ENCODE peak calls at places on chromosomes 7 and 10, in five cellular contexts. I is K562, L is HepG2, D is H1, B is SK-N-SH. V is an unnamed sample.

GRCh38 chr10:104038537-104038936 is 47.1 kb downstream of the COL17A1 start:
- DNase-seq in D (no peak), L (no peak), I (no peak), B (no peak), V (no peak)

GRCh38 chr10:14074062-14074884 is 256.5 kb downstream of the FRMD4A start:
- DNase-seq in L (peak; percentile 27), I (no peak), D (no peak), B (peak; percentile 71), V (no peak)

GRCh38 chr7:23530901-23531793 is 634 bp downstream of the TRA2A start:
- DNase-seq in D (peak; percentile 60), L (peak; percentile 35), I (peak; percentile 81), B (peak; percentile 86), V (peak; percentile 88)

GRCh38 chr10:5574642-5575131 is 49.9 kb downstream of the CALML3 start:
- DNase-seq in D (no peak), I (no peak), B (no peak), L (no peak), V (no peak)

GRCh38 chr10:108970016-108970415 is 953.3 kb downstream of the XPNPEP1 start:
- DNase-seq in L (no peak), I (peak; percentile 4), B (no peak), D (peak; percentile 46), V (no peak)

GRCh38 chr7:85261341-85261740 is 74.5 kb upstream of the SEMA3D start:
- DNase-seq in D (no peak), L (no peak), I (no peak), B (no peak), V (no peak)

GRCh38 chr7:141288626-141289025 is 214.8 kb downstream of the TMEM178B start:
- DNase-seq in D (no peak), I (no peak), B (no peak), L (no peak), V (no peak)

GRCh38 chr10:14403846-14404623 is 73.3 kb upstream of the FRMD4A start:
- DNase-seq in L (no peak), B (peak; percentile 62), D (no peak), I (no peak), V (no peak)

GRCh38 chr7:30646154-30646553 is 36.1 kb downstream of the CRHR2 start:
- DNase-seq in L (no peak), B (peak; percentile 14), I (no peak), D (peak; percentile 36), V (no peak)

GRCh38 chr10:80411267-80411668 is 2.9 kb downstream of the PRXL2A start:
- DNase-seq in B (peak; percentile 49), D (no peak), L (peak; percentile 72), I (peak; percentile 45), V (no peak)

GRCh38 chr10:111347386-111348005 is 270.7 kb downstream of the ADRA2A start:
- DNase-seq in L (no peak), D (no peak), I (no peak), B (no peak), V (no peak)

GRCh38 chr10:75803816-75804576 is 372.6 kb downstream of the LRMDA start:
- DNase-seq in B (no peak), D (no peak), L (no peak), I (no peak), V (no peak)

GRCh38 chr10:95391570-95392249 is 100.9 kb upstream of the PDLIM1 start:
- DNase-seq in L (no peak), B (no peak), I (peak; percentile 46), D (no peak), V (no peak)

GRCh38 chr7:81447351-81447952 is 322.4 kb downstream of the HGF start:
- DNase-seq in L (peak; percentile 27), B (peak; percentile 50), I (peak; percentile 34), D (no peak), V (no peak)

GRCh38 chr7:45988405-45989057 is 67.5 kb upstream of the IGFBP3 start:
- DNase-seq in B (no peak), L (peak; percentile 68), D (no peak), I (no peak), V (no peak)

GRCh38 chr10:125628251-125629049 is 54.5 kb downstream of the TEX36 start:
- DNase-seq in D (no peak), I (no peak), L (no peak), B (no peak), V (no peak)

GRCh38 chr10:125627646-125628045 is 55.3 kb downstream of the TEX36 start:
- DNase-seq in L (no peak), D (no peak), B (peak; percentile 17), I (no peak), V (no peak)

GRCh38 chr10:125626671-125627070 is 56.3 kb downstream of the TEX36 start:
- DNase-seq in I (no peak), B (no peak), D (no peak), L (no peak), V (no peak)

GRCh38 chr10:125631806-125632205 is 51.2 kb downstream of the TEX36 start:
- DNase-seq in I (peak; percentile 9), D (no peak), L (no peak), B (no peak), V (no peak)

DNA sequence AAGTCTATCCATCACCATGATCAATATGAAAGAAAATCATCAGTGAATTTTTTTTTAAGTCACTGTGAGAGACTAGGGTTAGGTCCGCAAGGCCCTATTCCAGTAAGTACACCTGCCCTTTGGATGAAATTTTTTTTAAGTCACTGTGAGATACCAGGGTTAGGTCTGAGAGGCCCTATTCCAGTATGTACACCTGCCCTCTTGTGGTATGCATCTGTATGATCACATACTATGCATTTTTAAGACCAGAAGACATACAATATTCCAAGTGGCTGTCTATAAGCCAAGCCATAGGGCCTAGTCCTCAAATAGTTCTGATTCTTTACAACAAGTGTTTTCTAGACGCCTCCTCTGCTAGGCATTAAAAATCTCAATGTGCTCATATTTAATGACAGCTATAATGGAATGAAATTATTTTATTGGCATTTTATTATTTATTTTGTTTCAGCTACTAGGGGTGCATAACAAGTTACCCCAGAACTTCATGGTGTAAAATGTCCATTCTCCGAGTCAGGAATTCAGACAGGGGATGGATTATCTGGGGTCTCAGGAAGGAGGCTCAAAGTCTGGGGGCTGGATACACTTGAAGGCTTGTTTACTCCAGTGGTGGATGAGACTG is 53.1 kb downstream of the TEX36 start:
- DNase-seq in I (peak; percentile 50), D (no peak), B (peak; percentile 66), L (peak; percentile 44), V (peak; percentile 12)
- TF ChIP-seq CTCF in I (peak; percentile 54), D (no peak), B (peak; percentile 37), L (peak; percentile 59), V (peak; percentile 1)

DNA sequence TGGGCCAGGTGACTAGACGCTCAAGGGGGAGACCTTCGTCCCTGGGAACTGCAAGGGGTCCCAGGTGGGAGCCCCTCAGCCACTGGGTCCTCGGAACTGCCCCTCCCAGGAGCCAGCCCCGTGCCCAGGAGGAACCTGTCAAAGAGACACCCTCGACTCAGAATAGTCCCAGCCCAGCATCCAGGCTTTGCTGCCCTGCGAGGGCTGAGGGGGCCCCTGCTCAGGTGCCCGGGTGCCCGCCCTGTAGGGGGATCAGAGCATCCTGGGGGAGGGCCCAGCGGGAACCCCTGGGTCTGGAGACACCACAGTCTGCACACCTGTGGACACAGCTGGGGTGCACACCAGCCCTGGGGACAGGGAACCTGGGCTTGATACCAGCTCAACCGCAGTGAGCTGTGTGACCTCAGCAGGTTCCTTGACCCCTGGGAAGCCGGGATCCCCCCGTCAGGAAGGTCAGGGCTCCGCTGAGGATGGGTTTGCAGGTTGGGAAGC is 394 bp downstream of the ELN start:
- DNase-seq in D (no peak), B (no peak), L (no peak), I (no peak), V (no peak)
- H3K4me3 ChIP-seq in D (no peak overlapping the region), B (peak overlapping the region; percentile 4), L (no peak overlapping the region), I (no peak overlapping the region), V (no peak overlapping the region)

GRCh38 chr10:115969591-115969990 is 303.4 kb downstream of the GFRA1 start:
- DNase-seq in I (no peak), D (no peak), B (no peak), L (no peak), V (no peak)

GRCh38 chr10:115968236-115968635 is 304.8 kb downstream of the GFRA1 start:
- DNase-seq in L (no peak), D (no peak), B (no peak), I (no peak), V (no peak)

GRCh38 chr10:115963848-115964247 is 309.2 kb downstream of the GFRA1 start:
- DNase-seq in D (no peak), L (no peak), I (no peak), B (no peak), V (no peak)

DNA sequence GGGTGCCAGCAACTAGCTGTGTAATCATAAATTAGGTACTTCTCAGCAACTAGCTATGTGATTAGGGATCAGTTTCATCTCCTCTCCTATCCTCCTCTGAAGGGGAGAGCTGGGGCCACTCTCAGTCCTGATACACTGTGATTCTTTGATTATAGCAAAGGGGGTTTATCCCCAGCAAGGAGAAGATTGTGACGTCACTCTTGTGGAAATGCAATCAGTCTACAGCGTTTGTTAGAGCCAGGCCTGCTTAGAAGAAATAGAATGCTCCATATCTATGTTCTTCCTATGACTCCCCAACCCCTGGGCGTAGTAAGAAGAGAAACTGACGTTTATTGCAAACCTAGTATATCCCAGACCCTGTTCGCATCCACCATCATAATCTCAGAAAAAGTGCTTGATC is 308.2 kb downstream of the GFRA1 start:
- DNase-seq in D (no peak), L (no peak), B (no peak), I (no peak), V (no peak)
- TF ChIP-seq GABPA in D (no peak), L (no peak), B (no peak), I (no peak), V (no peak)

GRCh38 chr10:110113670-110114337 is 93.6 kb upstream of the MXI1 start:
- DNase-seq in L (no peak), D (no peak), I (no peak), B (no peak), V (no peak)
- TF ChIP-seq CTCF in L (no peak), D (no peak), I (no peak), B (no peak), V (no peak)

GRCh38 chr7:150321788-150322113 is 1.4 kb upstream of the LRRC61 start:
- DNase-seq in B (no peak), I (no peak), L (no peak), D (no peak), V (no peak)
- H3K4me3 ChIP-seq in B (no peak overlapping the region), I (no peak overlapping the region), L (no peak overlapping the region), D (no peak overlapping the region), V (no peak overlapping the region)

GRCh38 chr10:69645296-69645665 is 15.2 kb downstream of the FAM241B start:
- DNase-seq in L (no peak), I (no peak), B (no peak), D (no peak), V (no peak)
- TF ChIP-seq GABPA in L (no peak), I (no peak), B (no peak), D (no peak), V (no peak)

GRCh38 chr7:51451751-51452465 is 135.3 kb upstream of the COBL start:
- DNase-seq in B (peak; percentile 64), L (no peak), I (no peak), D (peak; percentile 73), V (no peak)
- TF ChIP-seq CTCF in B (no peak), L (peak; percentile 45), I (peak; percentile 42), D (peak; percentile 53), V (no peak)

GRCh38 chr10:93797825-93798224 is 40.1 kb downstream of the LGI1 start:
- DNase-seq in I (no peak), L (no peak), B (no peak), D (no peak), V (no peak)
- H3K4me3 ChIP-seq in I (no peak overlapping the region), L (no peak overlapping the region), B (no peak overlapping the region), D (no peak overlapping the region), V (no peak overlapping the region)